ENCODE peak calls at places on chromosomes 5 and 9, in seven cellular contexts. Z is WTC11; H is iPS DF 6.9; U is left lung; R is effector CD8-positive, alpha-beta T cell; T is iris pigment epithelial cell; M is type B pancreatic cell. E is an unnamed sample.

GRCh38 chr5:116892993-116893392 is 318.4 kb upstream of the SEMA6A start:
- DNase-seq in H (no peak), T (no peak), R (no peak), U (no peak), Z (no peak), M (no peak), E (no peak)

GRCh38 chr9:13110766-13111400 is 168.6 kb downstream of the MPDZ start:
- DNase-seq in R (no peak), U (no peak), M (no peak), H (no peak), T (peak), Z (no peak), E (peak)

GRCh38 chr5:57779383-57780223 is 297.0 kb upstream of the ACTBL2 start:
- DNase-seq in H (peak), U (no peak), R (no peak), T (peak), Z (peak), M (no peak), E (peak)

GRCh38 chr5:145718956-145719355 is 116.2 kb downstream of the PRELID2 start:
- DNase-seq in T (peak), R (no peak), M (no peak), Z (no peak), H (no peak), U (no peak), E (peak)

GRCh38 chr9:120894404-120895226 is 17.6 kb upstream of the PHF19 start:
- DNase-seq in T (peak), U (no peak), M (no peak), Z (peak), R (no peak), H (no peak), E (peak)

GRCh38 chr9:135703726-135704125 is 1.7 kb downstream of the KCNT1 start:
- DNase-seq in U (no peak), T (no peak), M (no peak), Z (peak), R (no peak), H (no peak), E (no peak)

GRCh38 chr9:137786511-137786920 is 91.1 kb upstream of the CACNA1B start:
- DNase-seq in Z (no peak), M (no peak), T (no peak), R (no peak), H (no peak), U (no peak), E (peak)

GRCh38 chr5:17154211-17154996 is 63.0 kb upstream of the BASP1 start:
- DNase-seq in U (no peak), T (peak), Z (no peak), R (no peak), H (no peak), M (no peak), E (peak)

GRCh38 chr9:134855231-134855899 is 25.2 kb upstream of the FCN2 start:
- DNase-seq in R (no peak), T (no peak), Z (no peak), U (no peak), M (peak), H (no peak), E (no peak)

GRCh38 chr5:59759600-59760357 is 133.7 kb downstream of the PDE4D start:
- DNase-seq in U (no peak), M (no peak), Z (no peak), T (peak), H (no peak), R (no peak), E (no peak)

GRCh38 chr5:74173260-74173659 is 467.3 kb downstream of the ENC1 start:
- DNase-seq in R (no peak), H (no peak), M (no peak), U (no peak), Z (no peak), T (no peak), E (no peak)

GRCh38 chr5:136236479-136237083 is 43.6 kb upstream of the SMIM32 start:
- DNase-seq in H (no peak), Z (no peak), M (no peak), T (no peak), R (no peak), U (no peak), E (no peak)

GRCh38 chr5:51411917-51412316 is 28.7 kb downstream of the ISL1 start:
- DNase-seq in U (no peak), Z (no peak), R (no peak), M (no peak), T (no peak), H (no peak), E (no peak)

GRCh38 chr5:74648835-74649286 is 8.3 kb upstream of the ENC1 start:
- DNase-seq in T (peak), H (no peak), R (no peak), M (no peak), Z (no peak), U (no peak), E (peak)

GRCh38 chr5:54589786-54590185 is 72.2 kb downstream of the SNX18 start:
- DNase-seq in M (no peak), T (no peak), H (no peak), Z (no peak), R (no peak), U (no peak), E (peak)

GRCh38 chr9:128244443-128245226 is 31.2 kb downstream of the GOLGA2 start:
- DNase-seq in U (peak), Z (peak), H (no peak), R (no peak), M (peak), T (peak), E (peak)

GRCh38 chr9:18746631-18747030 is 272.7 kb downstream of the ADAMTSL1 start:
- DNase-seq in T (no peak), Z (no peak), U (no peak), R (no peak), H (no peak), M (no peak), E (no peak)

GRCh38 chr5:168706655-168707069 is 127.5 kb upstream of the PANK3 start:
- DNase-seq in U (no peak), T (peak), M (no peak), Z (peak), R (no peak), H (peak), E (peak)

GRCh38 chr5:32767948-32768427 is 56.9 kb downstream of the NPR3 start:
- DNase-seq in Z (no peak), T (peak), U (peak), M (no peak), R (no peak), H (no peak), E (peak)

GRCh38 chr9:124784503-124784902 is 7.6 kb downstream of the OLFML2A start:
- DNase-seq in Z (no peak), T (peak), U (no peak), R (no peak), M (no peak), H (no peak), E (peak)

GRCh38 chr9:97038551-97038908 is 412 bp downstream of the CTSV start:
- DNase-seq in U (no peak), R (no peak), M (no peak), T (no peak), H (no peak), Z (no peak), E (no peak)

GRCh38 chr5:179253730-179254129 is 91.5 kb downstream of the ADAMTS2 start:
- DNase-seq in H (no peak), T (no peak), M (peak), Z (peak), R (no peak), U (peak), E (no peak)

GRCh38 chr5:10130881-10131280 is 118.8 kb downstream of the ATPSCKMT start:
- DNase-seq in R (no peak), H (no peak), T (no peak), U (no peak), Z (no peak), M (no peak), E (no peak)

GRCh38 chr9:88672874-88673695 is 138.1 kb downstream of the NXNL2 start:
- DNase-seq in R (no peak), H (no peak), U (no peak), T (no peak), M (no peak), Z (peak), E (no peak)

GRCh38 chr5:143506881-143507552 is 103.5 kb upstream of the NR3C1 start:
- DNase-seq in U (no peak), Z (no peak), M (no peak), R (no peak), T (peak), H (no peak), E (peak)

GRCh38 chr9:91659529-91660294 is 236.1 kb upstream of the NFIL3 start:
- DNase-seq in M (no peak), R (no peak), H (peak), T (peak), U (no peak), Z (peak), E (peak)

GRCh38 chr9:97811534-97812246 is 41.3 kb upstream of the FOXE1 start:
- DNase-seq in R (no peak), U (no peak), Z (no peak), T (peak), M (no peak), H (no peak), E (peak)

E was measured in EH.